ENCODE peak calls at places on chromosomes 11 and 22, in four cellular contexts. One of them, this sample, is unnamed.

GRCh38 chr22:21921729-21922128 is 30.9 kb downstream of the PPM1F start:
- DNase-seq in HepG2: no peak
- DNase-seq in heart left ventricle: no peak
- DNase-seq in HCT116: no peak
- DNase-seq in this sample: no peak

GRCh38 chr11:14232652-14233051 is 126.3 kb downstream of the RRAS2 start:
- DNase-seq in heart left ventricle: no peak
- DNase-seq in HepG2: no peak
- DNase-seq in HCT116: no peak
- DNase-seq in this sample: no peak

GRCh38 chr22:19871023-19871844 is 16.6 kb upstream of the GNB1L start:
- DNase-seq in heart left ventricle: peak; percentile 17
- DNase-seq in HCT116: no peak
- DNase-seq in HepG2: no peak
- DNase-seq in this sample: no peak

GRCh38 chr11:6995703-6996102 is 24.4 kb downstream of the ZNF214 start:
- DNase-seq in HCT116: no peak
- DNase-seq in heart left ventricle: no peak
- DNase-seq in HepG2: no peak
- DNase-seq in this sample: no peak

GRCh38 chr11:84069048-84069447 is 782.9 kb upstream of the CCDC90B start:
- DNase-seq in heart left ventricle: no peak
- DNase-seq in HCT116: no peak
- DNase-seq in HepG2: no peak
- DNase-seq in this sample: no peak

GRCh38 chr11:36577373-36577772 is 9.6 kb downstream of the RAG1 start:
- DNase-seq in HepG2: no peak
- DNase-seq in heart left ventricle: no peak
- DNase-seq in HCT116: no peak
- DNase-seq in this sample: no peak

GRCh38 chr11:94132152-94132558 is 3.5 kb downstream of the PANX1 start:
- DNase-seq in heart left ventricle: no peak
- DNase-seq in HCT116: no peak
- DNase-seq in HepG2: no peak
- DNase-seq in this sample: no peak

GRCh38 chr11:3641701-3642070 is at the start of gene ART5:
- DNase-seq in HepG2: no peak
- DNase-seq in heart left ventricle: no peak
- DNase-seq in HCT116: no peak
- DNase-seq in this sample: no peak

GRCh38 chr22:31089101-31090100 is 8.3 kb downstream of the SMTN start:
- DNase-seq in heart left ventricle: no peak
- DNase-seq in HCT116: no peak
- DNase-seq in HepG2: no peak
- DNase-seq in this sample: peak; percentile 70

GRCh38 chr11:77198440-77198849 is 70.4 kb downstream of the MYO7A start:
- DNase-seq in heart left ventricle: no peak
- DNase-seq in HepG2: peak; percentile 41
- DNase-seq in HCT116: peak; percentile 48
- DNase-seq in this sample: peak; percentile 55

GRCh38 chr11:111320728-111321568 is 22.6 kb downstream of the POU2AF3 start:
- DNase-seq in heart left ventricle: no peak
- DNase-seq in HepG2: peak; percentile 83
- DNase-seq in HCT116: no peak
- DNase-seq in this sample: no peak

GRCh38 chr22:49102367-49102766 is 725.3 kb downstream of the BRD1 start:
- DNase-seq in HepG2: no peak
- DNase-seq in heart left ventricle: no peak
- DNase-seq in HCT116: no peak
- DNase-seq in this sample: no peak

GRCh38 chr11:71144736-71145135 is 107.6 kb downstream of the SHANK2 start:
- DNase-seq in HepG2: no peak
- DNase-seq in HCT116: no peak
- DNase-seq in heart left ventricle: no peak
- DNase-seq in this sample: no peak

GRCh38 chr22:50329236-50329635 is 2.4 kb upstream of the DENND6B start:
- DNase-seq in HepG2: no peak
- DNase-seq in HCT116: no peak
- DNase-seq in heart left ventricle: no peak
- DNase-seq in this sample: no peak

GRCh38 chr11:77411238-77411637 is 62.7 kb downstream of the PAK1 start:
- DNase-seq in HCT116: no peak
- DNase-seq in heart left ventricle: peak; percentile 32
- DNase-seq in HepG2: no peak
- DNase-seq in this sample: peak; percentile 43

GRCh38 chr11:133778161-133778560 is 67.2 kb downstream of the SPATA19 start:
- DNase-seq in HCT116: no peak
- DNase-seq in HepG2: no peak
- DNase-seq in heart left ventricle: no peak
- DNase-seq in this sample: no peak

DNA sequence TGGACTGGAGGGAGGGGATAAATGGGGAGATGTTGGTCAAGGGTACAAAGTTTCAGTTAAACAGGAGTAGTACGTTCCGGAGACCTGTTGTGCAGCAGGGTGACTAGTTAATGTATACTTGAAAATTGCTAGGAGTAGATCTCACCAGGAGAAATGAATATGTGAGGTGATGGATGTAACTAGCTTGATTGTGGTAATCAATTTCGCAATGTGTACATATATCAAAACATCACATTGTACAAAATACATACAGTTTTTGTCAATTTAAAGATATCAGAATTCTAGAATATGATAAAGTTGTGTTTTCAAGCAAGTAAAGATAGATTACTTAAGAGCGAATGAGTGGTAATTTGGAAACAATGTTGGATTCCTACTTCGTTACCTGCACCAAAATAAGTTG is 13.3 kb downstream of the EIF3F start:
- DNase-seq in heart left ventricle: no peak
- DNase-seq in HCT116: no peak
- DNase-seq in HepG2: no peak
- DNase-seq in this sample: no peak
- TF ChIP-seq POLR2A in heart left ventricle: no peak
- TF ChIP-seq POLR2A in HCT116: no peak
- TF ChIP-seq POLR2A in HepG2: no peak
- TF ChIP-seq POLR2A in this sample: no peak

GRCh38 chr11:65589444-65590239 is 6.0 kb downstream of the KCNK7 start:
- DNase-seq in heart left ventricle: no peak
- DNase-seq in HepG2: no peak
- DNase-seq in HCT116: no peak
- DNase-seq in this sample: peak; percentile 79
- TF ChIP-seq POLR2A in heart left ventricle: no peak
- TF ChIP-seq POLR2A in HepG2: no peak
- TF ChIP-seq POLR2A in HCT116: no peak
- TF ChIP-seq POLR2A in this sample: no peak

GRCh38 chr22:37456351-37456750 is 29.1 kb upstream of the ELFN2 start:
- DNase-seq in heart left ventricle: no peak
- DNase-seq in HCT116: no peak
- DNase-seq in HepG2: no peak
- DNase-seq in this sample: no peak
- TF ChIP-seq POLR2A in heart left ventricle: no peak
- TF ChIP-seq POLR2A in HCT116: no peak
- TF ChIP-seq POLR2A in HepG2: no peak
- TF ChIP-seq POLR2A in this sample: no peak

GRCh38 chr11:66728760-66729385 is at the start of gene SPTBN2:
- DNase-seq in HCT116: no peak
- DNase-seq in heart left ventricle: no peak
- DNase-seq in HepG2: no peak
- DNase-seq in this sample: no peak

GRCh38 chr11:66727883-66728759 is 895 bp downstream of the SPTBN2 start:
- DNase-seq in heart left ventricle: no peak
- DNase-seq in HCT116: no peak
- DNase-seq in HepG2: no peak
- DNase-seq in this sample: no peak

GRCh38 chr11:66729447-66729846 is 431 bp upstream of the SPTBN2 start:
- DNase-seq in heart left ventricle: no peak
- DNase-seq in HepG2: no peak
- DNase-seq in HCT116: no peak
- DNase-seq in this sample: no peak

GRCh38 chr11:66725646-66726045 is 3.4 kb downstream of the SPTBN2 start:
- DNase-seq in HCT116: no peak
- DNase-seq in HepG2: no peak
- DNase-seq in heart left ventricle: no peak
- DNase-seq in this sample: no peak

GRCh38 chr11:66727282-66727882 is 1.6 kb downstream of the SPTBN2 start:
- DNase-seq in HepG2: no peak
- DNase-seq in HCT116: no peak
- DNase-seq in heart left ventricle: no peak
- DNase-seq in this sample: no peak
- TF ChIP-seq POLR2A in HepG2: no peak
- TF ChIP-seq POLR2A in HCT116: peak; percentile 17
- TF ChIP-seq POLR2A in heart left ventricle: no peak
- TF ChIP-seq POLR2A in this sample: no peak

DNA sequence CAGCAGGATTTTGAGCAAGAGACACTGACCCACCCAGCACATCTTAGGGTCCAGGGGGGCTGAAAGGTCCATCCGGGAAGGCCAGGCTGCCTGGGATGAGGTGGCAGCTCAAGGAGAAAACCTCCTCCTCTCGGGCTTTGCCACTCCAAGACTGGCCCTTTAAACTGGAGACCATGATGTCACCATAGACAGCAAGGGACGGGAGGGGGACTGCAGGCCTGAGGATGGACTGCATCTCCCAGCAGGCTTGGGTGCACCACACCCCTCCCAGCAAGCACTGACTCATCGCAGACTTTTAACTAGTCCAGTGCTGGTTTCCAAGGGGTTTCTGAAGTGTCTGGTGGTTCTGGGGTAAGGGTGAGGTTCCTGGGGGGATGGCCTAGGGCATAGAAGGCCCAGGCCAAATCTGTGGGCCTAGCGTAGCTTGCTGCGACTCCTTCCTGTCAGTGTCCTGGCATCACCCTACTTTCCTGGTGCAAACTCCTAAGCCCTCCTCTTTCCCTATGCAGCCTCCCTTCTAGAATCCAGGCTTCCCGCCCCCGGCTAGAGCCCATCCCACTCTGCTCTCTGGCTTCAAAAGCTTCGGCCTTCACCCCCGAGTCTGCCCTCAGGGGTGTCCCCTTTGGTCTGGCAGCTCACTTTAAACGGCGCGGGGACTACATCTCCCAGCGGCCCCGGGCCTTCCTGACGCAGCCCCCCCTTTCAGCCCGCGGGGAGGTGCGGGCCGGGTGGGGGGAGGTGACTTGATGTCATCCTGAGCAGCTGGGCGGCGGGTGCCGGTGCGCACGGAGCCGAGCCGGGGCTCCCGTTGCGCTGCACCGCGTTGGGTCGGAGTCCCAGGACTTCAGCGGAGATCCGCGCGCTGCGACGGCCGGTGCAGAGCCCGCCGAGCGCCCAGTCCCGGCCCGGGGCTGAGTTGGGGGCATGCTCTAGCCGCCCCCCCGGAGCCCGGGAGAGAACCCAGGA is at the start of gene PPP2R5B:
- DNase-seq in heart left ventricle: peak; percentile 96
- DNase-seq in HCT116: peak; percentile 85
- DNase-seq in HepG2: peak; percentile 85
- DNase-seq in this sample: peak; percentile 93
- TF ChIP-seq POLR2A in heart left ventricle: peak; percentile 87
- TF ChIP-seq POLR2A in HCT116: no peak
- TF ChIP-seq POLR2A in HepG2: peak; percentile 50
- TF ChIP-seq POLR2A in this sample: peak; percentile 65

GRCh38 chr22:17706451-17706900 is 67.8 kb downstream of the BID start:
- DNase-seq in HCT116: peak; percentile 54
- DNase-seq in heart left ventricle: peak; percentile 24
- DNase-seq in HepG2: peak; percentile 36
- DNase-seq in this sample: no peak
- TF ChIP-seq POLR2A in HCT116: no peak
- TF ChIP-seq POLR2A in heart left ventricle: peak; percentile 37
- TF ChIP-seq POLR2A in HepG2: no peak
- TF ChIP-seq POLR2A in this sample: no peak

GRCh38 chr22:23263651-23264555 is 83.6 kb downstream of the BCR start:
- DNase-seq in heart left ventricle: no peak
- DNase-seq in HCT116: no peak
- DNase-seq in HepG2: no peak
- DNase-seq in this sample: no peak
- TF ChIP-seq POLR2A in heart left ventricle: no peak
- TF ChIP-seq POLR2A in HCT116: no peak
- TF ChIP-seq POLR2A in HepG2: no peak
- TF ChIP-seq POLR2A in this sample: no peak

This sample was measured in erythroblast.